ENCODE peak calls at places on chromosome 13, in ten cellular contexts. One of them, this sample, is unnamed. For H3K27me3, the result is how much of the 10 kb centered on the place peaks cover.

GRCh38 chr13:80399340-80400163 is 58.6 kb upstream of the SPRY2 start:
- DNase-seq in heart left ventricle: no peak
- DNase-seq in pancreas: no peak
- DNase-seq in colonic mucosa: no peak
- DNase-seq in Caco-2: no peak
- DNase-seq in uterus: no peak
- DNase-seq in right atrium auricular region: no peak
- DNase-seq in hepatocyte: peak
- DNase-seq in suprapubic skin: no peak
- DNase-seq in thoracic aorta: no peak
- DNase-seq in this sample: no peak

GRCh38 chr13:28316129-28316528 is 177.8 kb downstream of the PAN3 start:
- DNase-seq in heart left ventricle: peak
- DNase-seq in pancreas: no peak
- DNase-seq in colonic mucosa: no peak
- DNase-seq in Caco-2: no peak
- DNase-seq in uterus: no peak
- DNase-seq in right atrium auricular region: no peak
- DNase-seq in hepatocyte: peak
- DNase-seq in suprapubic skin: no peak
- DNase-seq in thoracic aorta: no peak
- DNase-seq in this sample: no peak

GRCh38 chr13:86840250-86841191 is 830.6 kb upstream of the SLITRK5 start:
- DNase-seq in heart left ventricle: no peak
- DNase-seq in pancreas: no peak
- DNase-seq in colonic mucosa: no peak
- DNase-seq in Caco-2: peak
- DNase-seq in uterus: no peak
- DNase-seq in right atrium auricular region: no peak
- DNase-seq in hepatocyte: no peak
- DNase-seq in suprapubic skin: no peak
- DNase-seq in thoracic aorta: no peak
- DNase-seq in this sample: no peak

GRCh38 chr13:24644051-24644450 is 36.2 kb upstream of the ATP12A start:
- DNase-seq in heart left ventricle: no peak
- DNase-seq in pancreas: no peak
- DNase-seq in colonic mucosa: no peak
- DNase-seq in Caco-2: no peak
- DNase-seq in uterus: no peak
- DNase-seq in right atrium auricular region: no peak
- DNase-seq in hepatocyte: no peak
- DNase-seq in suprapubic skin: no peak
- DNase-seq in thoracic aorta: no peak
- DNase-seq in this sample: no peak

GRCh38 chr13:42708391-42708790 is 73.0 kb upstream of the FAM216B start:
- DNase-seq in heart left ventricle: no peak
- DNase-seq in pancreas: no peak
- DNase-seq in colonic mucosa: no peak
- DNase-seq in Caco-2: no peak
- DNase-seq in uterus: no peak
- DNase-seq in right atrium auricular region: no peak
- DNase-seq in hepatocyte: no peak
- DNase-seq in suprapubic skin: no peak
- DNase-seq in thoracic aorta: no peak
- DNase-seq in this sample: no peak

GRCh38 chr13:25948910-25949309 is 102.9 kb downstream of the SHISA2 start:
- DNase-seq in heart left ventricle: no peak
- DNase-seq in pancreas: no peak
- DNase-seq in colonic mucosa: no peak
- DNase-seq in Caco-2: no peak
- DNase-seq in uterus: no peak
- DNase-seq in right atrium auricular region: no peak
- DNase-seq in hepatocyte: no peak
- DNase-seq in suprapubic skin: no peak
- DNase-seq in thoracic aorta: no peak
- DNase-seq in this sample: no peak

GRCh38 chr13:48942131-48942530 is 33.6 kb upstream of the FNDC3A start:
- DNase-seq in heart left ventricle: no peak
- DNase-seq in pancreas: no peak
- DNase-seq in colonic mucosa: no peak
- DNase-seq in Caco-2: no peak
- DNase-seq in uterus: no peak
- DNase-seq in right atrium auricular region: no peak
- DNase-seq in hepatocyte: no peak
- DNase-seq in suprapubic skin: no peak
- DNase-seq in thoracic aorta: no peak
- DNase-seq in this sample: peak

GRCh38 chr13:97125810-97126738 is 96.1 kb upstream of the MBNL2 start:
- DNase-seq in heart left ventricle: peak
- DNase-seq in pancreas: no peak
- DNase-seq in colonic mucosa: no peak
- DNase-seq in Caco-2: no peak
- DNase-seq in uterus: peak
- DNase-seq in right atrium auricular region: no peak
- DNase-seq in hepatocyte: peak
- DNase-seq in suprapubic skin: no peak
- DNase-seq in thoracic aorta: no peak
- DNase-seq in this sample: no peak

GRCh38 chr13:105139380-105140285 is 1395.8 kb downstream of the EFNB2 start:
- DNase-seq in heart left ventricle: peak
- DNase-seq in pancreas: no peak
- DNase-seq in colonic mucosa: peak
- DNase-seq in Caco-2: peak
- DNase-seq in uterus: no peak
- DNase-seq in right atrium auricular region: peak
- DNase-seq in hepatocyte: no peak
- DNase-seq in suprapubic skin: no peak
- DNase-seq in thoracic aorta: no peak
- DNase-seq in this sample: peak

GRCh38 chr13:46172531-46172991 is 9.4 kb downstream of the LCP1 start:
- DNase-seq in heart left ventricle: no peak
- DNase-seq in pancreas: no peak
- DNase-seq in colonic mucosa: no peak
- DNase-seq in Caco-2: no peak
- DNase-seq in uterus: no peak
- DNase-seq in right atrium auricular region: no peak
- DNase-seq in hepatocyte: no peak
- DNase-seq in suprapubic skin: no peak
- DNase-seq in thoracic aorta: no peak
- DNase-seq in this sample: no peak

GRCh38 chr13:20814224-20814910 is 40.6 kb upstream of the EEF1AKMT1 start:
- DNase-seq in heart left ventricle: peak
- DNase-seq in pancreas: peak
- DNase-seq in colonic mucosa: peak
- DNase-seq in Caco-2: no peak
- DNase-seq in uterus: peak
- DNase-seq in right atrium auricular region: peak
- DNase-seq in hepatocyte: peak
- DNase-seq in suprapubic skin: peak
- DNase-seq in thoracic aorta: peak
- DNase-seq in this sample: peak

GRCh38 chr13:102707465-102707864 is 12.6 kb upstream of the METTL21C start:
- DNase-seq in heart left ventricle: no peak
- DNase-seq in pancreas: no peak
- DNase-seq in colonic mucosa: no peak
- DNase-seq in Caco-2: no peak
- DNase-seq in uterus: no peak
- DNase-seq in right atrium auricular region: no peak
- DNase-seq in hepatocyte: no peak
- DNase-seq in suprapubic skin: no peak
- DNase-seq in thoracic aorta: no peak
- DNase-seq in this sample: no peak

GRCh38 chr13:46211521-46212351 is at the start of gene LRRC63:
- DNase-seq in heart left ventricle: peak
- DNase-seq in pancreas: peak
- DNase-seq in colonic mucosa: peak
- DNase-seq in Caco-2: peak
- DNase-seq in uterus: peak
- DNase-seq in right atrium auricular region: peak
- DNase-seq in hepatocyte: peak
- DNase-seq in suprapubic skin: peak
- DNase-seq in thoracic aorta: no peak
- DNase-seq in this sample: peak

GRCh38 chr13:48151766-48152165 is 56.9 kb upstream of the MED4 start:
- DNase-seq in heart left ventricle: no peak
- DNase-seq in pancreas: no peak
- DNase-seq in colonic mucosa: no peak
- DNase-seq in Caco-2: no peak
- DNase-seq in uterus: no peak
- DNase-seq in right atrium auricular region: no peak
- DNase-seq in hepatocyte: no peak
- DNase-seq in suprapubic skin: no peak
- DNase-seq in thoracic aorta: no peak
- DNase-seq in this sample: no peak

GRCh38 chr13:49679244-49679643 is 12.0 kb downstream of the EBPL start:
- DNase-seq in heart left ventricle: no peak
- DNase-seq in pancreas: no peak
- DNase-seq in colonic mucosa: no peak
- DNase-seq in Caco-2: no peak
- DNase-seq in uterus: no peak
- DNase-seq in right atrium auricular region: no peak
- DNase-seq in hepatocyte: peak
- DNase-seq in suprapubic skin: no peak
- DNase-seq in thoracic aorta: no peak
- DNase-seq in this sample: peak

GRCh38 chr13:30364133-30364532 is 56.8 kb upstream of the KATNAL1 start:
- DNase-seq in heart left ventricle: no peak
- DNase-seq in pancreas: no peak
- DNase-seq in colonic mucosa: no peak
- DNase-seq in Caco-2: no peak
- DNase-seq in uterus: no peak
- DNase-seq in right atrium auricular region: no peak
- DNase-seq in hepatocyte: peak
- DNase-seq in suprapubic skin: no peak
- DNase-seq in thoracic aorta: no peak
- DNase-seq in this sample: peak
- TF ChIP-seq CTCF in heart left ventricle: no peak
- TF ChIP-seq CTCF in pancreas: no peak
- TF ChIP-seq CTCF in colonic mucosa: no peak
- TF ChIP-seq CTCF in Caco-2: no peak
- TF ChIP-seq CTCF in uterus: no peak
- TF ChIP-seq CTCF in right atrium auricular region: no peak
- TF ChIP-seq CTCF in hepatocyte: no peak
- TF ChIP-seq CTCF in suprapubic skin: no peak
- TF ChIP-seq CTCF in thoracic aorta: no peak
- TF ChIP-seq CTCF in this sample: no peak

GRCh38 chr13:94703721-94704314 is 8.5 kb downstream of the SOX21 start:
- DNase-seq in heart left ventricle: no peak
- DNase-seq in pancreas: no peak
- DNase-seq in colonic mucosa: no peak
- DNase-seq in Caco-2: no peak
- DNase-seq in uterus: no peak
- DNase-seq in right atrium auricular region: no peak
- DNase-seq in hepatocyte: no peak
- DNase-seq in suprapubic skin: no peak
- DNase-seq in thoracic aorta: no peak
- DNase-seq in this sample: no peak

GRCh38 chr13:94702181-94703041 is 9.9 kb downstream of the SOX21 start:
- DNase-seq in heart left ventricle: no peak
- DNase-seq in pancreas: no peak
- DNase-seq in colonic mucosa: no peak
- DNase-seq in Caco-2: no peak
- DNase-seq in uterus: no peak
- DNase-seq in right atrium auricular region: no peak
- DNase-seq in hepatocyte: no peak
- DNase-seq in suprapubic skin: no peak
- DNase-seq in thoracic aorta: no peak
- DNase-seq in this sample: no peak

GRCh38 chr13:94701313-94702180 is 10.8 kb downstream of the SOX21 start:
- DNase-seq in heart left ventricle: no peak
- DNase-seq in pancreas: peak
- DNase-seq in colonic mucosa: no peak
- DNase-seq in Caco-2: no peak
- DNase-seq in uterus: no peak
- DNase-seq in right atrium auricular region: no peak
- DNase-seq in hepatocyte: no peak
- DNase-seq in suprapubic skin: no peak
- DNase-seq in thoracic aorta: no peak
- DNase-seq in this sample: no peak

GRCh38 chr13:94704347-94705080 is 7.8 kb downstream of the SOX21 start:
- DNase-seq in heart left ventricle: no peak
- DNase-seq in pancreas: no peak
- DNase-seq in colonic mucosa: no peak
- DNase-seq in Caco-2: no peak
- DNase-seq in uterus: no peak
- DNase-seq in right atrium auricular region: no peak
- DNase-seq in hepatocyte: no peak
- DNase-seq in suprapubic skin: no peak
- DNase-seq in thoracic aorta: no peak
- DNase-seq in this sample: no peak

DNA sequence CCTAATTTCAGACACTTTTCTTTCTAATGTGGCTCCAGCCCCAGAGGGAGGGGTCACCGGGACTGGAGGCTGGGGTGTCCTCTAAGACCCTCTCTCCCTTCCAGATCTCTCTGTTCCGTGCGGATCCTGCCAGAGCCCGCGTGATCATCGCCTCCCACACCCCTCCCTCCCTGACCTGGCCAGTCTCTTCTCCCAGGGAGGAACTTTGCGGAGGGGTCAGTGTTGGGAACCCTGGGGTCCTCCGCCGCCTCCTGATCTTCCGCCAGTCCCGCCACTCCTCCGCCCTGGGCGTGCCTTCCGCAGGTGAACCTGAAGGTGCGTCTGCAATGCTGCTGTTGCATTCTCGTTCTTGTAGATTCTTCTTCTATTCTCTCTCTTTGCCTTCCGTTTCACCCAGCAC is 9.1 kb downstream of the SOX21 start:
- DNase-seq in heart left ventricle: no peak
- DNase-seq in pancreas: no peak
- DNase-seq in colonic mucosa: no peak
- DNase-seq in Caco-2: no peak
- DNase-seq in uterus: no peak
- DNase-seq in right atrium auricular region: no peak
- DNase-seq in hepatocyte: no peak
- DNase-seq in suprapubic skin: no peak
- DNase-seq in thoracic aorta: no peak
- DNase-seq in this sample: no peak
- H3K27me3 ChIP-seq in heart left ventricle: half or more
- H3K27me3 ChIP-seq in pancreas: under half
- H3K27me3 ChIP-seq in colonic mucosa: half or more
- H3K27me3 ChIP-seq in Caco-2: under half
- H3K27me3 ChIP-seq in uterus: under half
- H3K27me3 ChIP-seq in right atrium auricular region: under half
- H3K27me3 ChIP-seq in hepatocyte: half or more
- H3K27me3 ChIP-seq in suprapubic skin: half or more
- H3K27me3 ChIP-seq in thoracic aorta: under half
- H3K27me3 ChIP-seq in this sample: half or more

GRCh38 chr13:38872693-38873092 is 117.9 kb downstream of the STOML3 start:
- DNase-seq in heart left ventricle: no peak
- DNase-seq in pancreas: no peak
- DNase-seq in colonic mucosa: no peak
- DNase-seq in Caco-2: peak
- DNase-seq in uterus: peak
- DNase-seq in right atrium auricular region: no peak
- DNase-seq in hepatocyte: peak
- DNase-seq in suprapubic skin: no peak
- DNase-seq in thoracic aorta: no peak
- DNase-seq in this sample: peak
- TF ChIP-seq CTCF in heart left ventricle: peak
- TF ChIP-seq CTCF in pancreas: no peak
- TF ChIP-seq CTCF in colonic mucosa: no peak
- TF ChIP-seq CTCF in Caco-2: peak
- TF ChIP-seq CTCF in uterus: no peak
- TF ChIP-seq CTCF in right atrium auricular region: peak
- TF ChIP-seq CTCF in hepatocyte: peak
- TF ChIP-seq CTCF in suprapubic skin: no peak
- TF ChIP-seq CTCF in thoracic aorta: no peak
- TF ChIP-seq CTCF in this sample: peak

GRCh38 chr13:40777166-40777956 is 6.4 kb upstream of the MRPS31 start:
- DNase-seq in heart left ventricle: no peak
- DNase-seq in pancreas: no peak
- DNase-seq in colonic mucosa: peak
- DNase-seq in Caco-2: no peak
- DNase-seq in uterus: no peak
- DNase-seq in right atrium auricular region: no peak
- DNase-seq in hepatocyte: peak
- DNase-seq in suprapubic skin: no peak
- DNase-seq in thoracic aorta: no peak
- DNase-seq in this sample: peak
- H3K27me3 ChIP-seq in heart left ventricle: under half
- H3K27me3 ChIP-seq in pancreas: under half
- H3K27me3 ChIP-seq in colonic mucosa: under half
- H3K27me3 ChIP-seq in Caco-2: under half
- H3K27me3 ChIP-seq in uterus: under half
- H3K27me3 ChIP-seq in right atrium auricular region: under half
- H3K27me3 ChIP-seq in hepatocyte: under half
- H3K27me3 ChIP-seq in suprapubic skin: under half
- H3K27me3 ChIP-seq in thoracic aorta: under half
- H3K27me3 ChIP-seq in this sample: under half

This sample was measured in cardiac muscle cell.